ENCODE peak calls at places on chromosomes 1 and 21, in four cellular contexts. H is psoas muscle, R is fibroblast of lung, O is esophagus muscularis mucosa. U is an unnamed sample.

GRCh38 chr21:37670883-37671282 is 245.4 kb downstream of the KCNJ6 start:
- DNase-seq in H (no peak), R (peak), O (no peak), U (peak)

GRCh38 chr1:154324241-154324640 is 1.1 kb upstream of the ATP8B2 start:
- DNase-seq in H (no peak), R (no peak), O (no peak), U (no peak)

GRCh38 chr21:35046223-35046690 is 2.8 kb downstream of the RUNX1 start:
- DNase-seq in H (no peak), R (no peak), O (peak), U (no peak)

GRCh38 chr1:183272390-183272801 is 86.3 kb downstream of the LAMC2 start:
- DNase-seq in H (no peak), R (peak), O (no peak), U (peak)

GRCh38 chr1:83905315-83905907 is 93.5 kb downstream of the TTLL7 start:
- DNase-seq in H (no peak), R (no peak), O (no peak), U (peak)

GRCh38 chr21:28257276-28257675 is 735.4 kb downstream of the LTN1 start:
- DNase-seq in H (no peak), R (no peak), O (no peak), U (no peak)

GRCh38 chr21:33976980-33977720 is 61.5 kb upstream of the ATP5PO start:
- DNase-seq in H (no peak), R (no peak), O (no peak), U (no peak)

GRCh38 chr21:34536311-34536710 is 24.3 kb upstream of the KCNE1 start:
- DNase-seq in H (no peak), R (no peak), O (no peak), U (no peak)

GRCh38 chr1:183989078-183989577 is 48.4 kb downstream of the COLGALT2 start:
- DNase-seq in H (peak), R (peak), O (no peak), U (peak)

GRCh38 chr1:172343246-172344099 is 77.0 kb upstream of the C1orf105 start:
- DNase-seq in H (no peak), R (peak), O (no peak), U (peak)

GRCh38 chr1:175602186-175602585 is 141.2 kb downstream of the TNR start:
- DNase-seq in H (no peak), R (no peak), O (no peak), U (no peak)

GRCh38 chr1:178723541-178723940 is 1.5 kb upstream of the RALGPS2 start:
- DNase-seq in H (no peak), R (peak), O (no peak), U (peak)

GRCh38 chr1:19232526-19232851 is 18.8 kb downstream of the EMC1 start:
- DNase-seq in H (no peak), R (peak), O (no peak), U (peak)

GRCh38 chr1:8880068-8880676 is 1.7 kb upstream of the ENO1 start:
- DNase-seq in H (no peak), R (peak), O (no peak), U (peak)

GRCh38 chr1:182235952-182236650 is 155.5 kb downstream of the GLUL start:
- DNase-seq in H (peak), R (peak), O (no peak), U (no peak)

GRCh38 chr21:26140185-26140584 is 30.4 kb downstream of the APP start:
- DNase-seq in H (peak), R (peak), O (no peak), U (peak)

GRCh38 chr1:112439592-112439991 is 43.6 kb downstream of the CTTNBP2NL start:
- DNase-seq in H (no peak), R (no peak), O (no peak), U (no peak)

GRCh38 chr1:42957229-42957879 is 1.3 kb downstream of the SLC2A1 start:
- DNase-seq in H (no peak), R (no peak), O (no peak), U (peak)

GRCh38 chr21:36579898-36580297 is 100.0 kb upstream of the CLDN14 start:
- DNase-seq in H (no peak), R (no peak), O (no peak), U (no peak)

GRCh38 chr1:145926706-145927072 is 595 bp downstream of the RBM8A start:
- DNase-seq in H (no peak), R (peak), O (no peak), U (peak)

GRCh38 chr1:203058674-203058931 is 27.2 kb downstream of the MYOG start:
- DNase-seq in H (no peak), R (no peak), O (no peak), U (no peak)

GRCh38 chr1:192358822-192359221 is 42.0 kb downstream of the RGS21 start:
- DNase-seq in H (no peak), R (no peak), O (no peak), U (no peak)

GRCh38 chr1:65235867-65236805 is 73.2 kb upstream of the DNAJC6 start:
- DNase-seq in H (no peak), R (peak), O (no peak), U (no peak)

GRCh38 chr1:75614455-75615379 is 3.8 kb upstream of the SLC44A5 start:
- DNase-seq in H (peak), R (peak), O (no peak), U (peak)

GRCh38 chr1:184403961-184404726 is 17.3 kb downstream of the C1orf21 start:
- DNase-seq in H (no peak), R (no peak), O (no peak), U (no peak)

GRCh38 chr1:205456383-205456867 is 580 bp upstream of the BLACAT1 start:
- DNase-seq in H (no peak), R (no peak), O (no peak), U (peak)

GRCh38 chr1:70103770-70104169 is 101.6 kb downstream of the LRRC40 start:
- DNase-seq in H (no peak), R (no peak), O (no peak), U (no peak)

GRCh38 chr1:109959974-109960744 is 24.4 kb upstream of the AHCYL1 start:
- DNase-seq in H (no peak), R (peak), O (no peak), U (peak)
- H3K27ac ChIP-seq in H (no peak), R (peak), O (no peak), U (peak)

GRCh38 chr1:28249879-28250295 is 9.4 kb upstream of the SESN2 start:
- DNase-seq in H (no peak), R (peak), O (no peak), U (no peak)
- H3K27ac ChIP-seq in H (peak), R (no peak), O (peak), U (peak)

GRCh38 chr1:117189726-117190125 is 21.0 kb downstream of the VTCN1 start:
- DNase-seq in H (no peak), R (peak), O (no peak), U (no peak)
- H3K27ac ChIP-seq in H (no peak), R (no peak), O (no peak), U (no peak)

GRCh38 chr1:25033030-25033827 is 103.2 kb upstream of the RUNX3 start:
- DNase-seq in H (no peak), R (no peak), O (no peak), U (peak)

GRCh38 chr1:25033828-25034451 is 103.9 kb upstream of the RUNX3 start:
- DNase-seq in H (peak), R (no peak), O (no peak), U (peak)

GRCh38 chr1:25030674-25031589 is 100.9 kb upstream of the RUNX3 start:
- DNase-seq in H (no peak), R (peak), O (no peak), U (peak)

GRCh38 chr1:25031966-25032667 is 102.0 kb upstream of the RUNX3 start:
- DNase-seq in H (no peak), R (peak), O (no peak), U (peak)

GRCh38 chr1:25031601-25031965 is 101.5 kb upstream of the RUNX3 start:
- DNase-seq in H (no peak), R (no peak), O (no peak), U (peak)
- H3K27ac ChIP-seq in H (no peak), R (no peak), O (no peak), U (no peak)

DNA sequence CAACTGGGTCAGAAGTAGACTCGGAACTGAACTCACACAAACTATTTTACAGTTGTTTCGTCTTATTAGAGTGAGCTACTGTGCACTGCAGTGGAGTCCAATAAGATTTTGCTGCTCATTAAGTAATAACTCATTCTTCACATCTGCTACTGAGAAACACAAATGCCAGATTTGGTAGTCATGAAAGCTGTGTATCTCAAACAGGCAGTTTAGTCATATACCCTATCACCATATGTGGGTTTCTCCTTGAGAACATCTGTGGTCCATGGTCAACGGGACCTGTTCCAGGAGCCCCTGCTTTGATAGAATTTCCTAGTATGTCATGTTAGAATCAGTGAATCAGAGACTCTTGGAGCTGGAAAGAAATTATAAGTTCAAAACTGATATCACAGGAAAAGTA is 60.4 kb downstream of the ALG14 start:
- DNase-seq in H (no peak), R (peak), O (peak), U (peak)
- H3K27ac ChIP-seq in H (no peak), R (peak), O (no peak), U (peak)

GRCh38 chr1:12339861-12340557 is 110.2 kb downstream of the VPS13D start:
- DNase-seq in H (no peak), R (no peak), O (no peak), U (no peak)

GRCh38 chr1:12336436-12336835 is 106.6 kb downstream of the VPS13D start:
- DNase-seq in H (no peak), R (peak), O (no peak), U (no peak)

GRCh38 chr1:12339410-12339809 is 109.6 kb downstream of the VPS13D start:
- DNase-seq in H (no peak), R (no peak), O (no peak), U (no peak)

GRCh38 chr1:12338017-12338416 is 108.2 kb downstream of the VPS13D start:
- DNase-seq in H (no peak), R (no peak), O (no peak), U (no peak)

DNA sequence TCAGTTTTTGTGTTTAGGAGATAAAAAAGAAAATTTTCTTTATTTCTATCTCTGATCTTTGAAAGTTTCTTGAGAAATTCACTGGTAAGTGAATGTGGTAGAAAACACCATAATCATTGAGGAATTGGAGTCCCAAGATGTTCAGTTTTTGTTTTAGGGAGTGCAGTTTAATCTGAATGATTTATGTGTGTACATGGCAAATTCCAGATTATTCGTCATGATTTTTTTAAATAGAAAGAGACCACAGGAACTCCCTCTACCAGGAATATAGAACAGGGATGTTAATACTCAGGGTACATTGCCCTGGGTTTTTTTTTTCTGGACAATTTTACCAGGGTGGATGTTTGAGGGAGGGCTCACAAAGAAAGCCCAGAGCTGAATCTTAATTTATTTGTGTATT is 109.0 kb downstream of the VPS13D start:
- DNase-seq in H (no peak), R (no peak), O (no peak), U (no peak)
- H3K27ac ChIP-seq in H (peak), R (no peak), O (peak), U (no peak)

GRCh38 chr1:32272557-32273388 is 19.1 kb upstream of the HDAC1 start:
- DNase-seq in H (no peak), R (no peak), O (no peak), U (peak)
- H3K27ac ChIP-seq in H (no peak), R (no peak), O (no peak), U (no peak)

DNA sequence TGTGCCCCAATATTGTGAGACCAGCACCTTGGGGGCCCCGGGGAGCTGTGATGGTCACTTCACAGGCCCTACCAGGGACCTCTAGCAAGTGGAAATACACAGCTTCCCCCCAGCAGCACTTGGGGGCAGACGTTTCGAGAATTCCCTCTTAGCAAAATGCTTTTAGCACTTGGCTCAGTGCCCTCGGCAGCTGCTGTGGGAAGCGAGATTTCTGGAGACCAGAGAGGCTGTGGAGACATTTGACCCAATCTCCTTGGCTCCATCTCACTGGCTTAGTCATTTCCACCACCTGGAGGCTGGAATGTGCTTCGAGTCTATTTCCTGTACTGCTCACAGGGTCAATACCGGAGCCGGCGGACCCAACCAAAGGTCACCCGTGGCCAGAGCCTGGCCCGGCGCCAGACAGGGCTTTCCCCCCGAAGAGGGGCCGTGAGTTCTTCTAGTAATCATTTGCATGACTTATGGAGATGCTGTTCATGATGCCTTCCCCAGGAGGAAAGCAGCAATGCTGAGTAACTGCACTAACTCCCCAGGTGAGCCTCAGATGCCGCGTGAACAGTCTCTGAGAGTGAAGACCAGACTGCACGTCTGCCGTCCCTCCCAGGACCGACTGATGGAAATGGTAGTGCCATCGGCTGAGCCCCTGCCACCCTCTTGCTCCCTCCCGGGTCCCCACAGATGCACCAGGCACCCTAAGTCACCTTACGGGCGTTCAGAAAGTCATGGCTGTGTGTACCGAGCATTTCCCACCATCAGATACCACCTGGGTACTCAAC is 4.4 kb upstream of the C2CD2 start:
- DNase-seq in H (peak), R (peak), O (no peak), U (peak)
- H3K27ac ChIP-seq in H (peak), R (peak), O (peak), U (peak)

U was measured in osteoblast.